ENCODE peak calls at places on chromosome 11, in six cellular contexts. P, I, J, A, K and R are unnamed samples.

GRCh38 chr11:20762112-20762511 is 92.7 kb downstream of the NELL1 start:
- DNase-seq in A (no peak), I (no peak), P (no peak), K (no peak), J (no peak), R (no peak)

GRCh38 chr11:69371731-69372588 is 78.0 kb downstream of the MYEOV start:
- DNase-seq in J (peak), K (peak), A (no peak), I (no peak), P (peak), R (no peak)

GRCh38 chr11:65132988-65133700 is 1.2 kb downstream of the SYVN1 start:
- DNase-seq in A (peak), P (peak), K (peak), I (peak), J (peak), R (peak)

GRCh38 chr11:8566613-8567210 is 27.3 kb downstream of the STK33 start:
- DNase-seq in J (no peak), P (no peak), A (peak), K (no peak), I (no peak), R (peak)

GRCh38 chr11:11459578-11459977 is 106.5 kb upstream of the CSNK2A3 start:
- DNase-seq in P (no peak), J (no peak), A (no peak), I (no peak), K (no peak), R (no peak)

GRCh38 chr11:9757809-9758675 is 94.2 kb downstream of the SWAP70 start:
- DNase-seq in J (peak), K (peak), A (peak), P (peak), I (peak), R (peak)

GRCh38 chr11:96288915-96289314 is 54.1 kb downstream of the MAML2 start:
- DNase-seq in K (no peak), P (no peak), J (no peak), A (no peak), I (no peak), R (no peak)

GRCh38 chr11:34625576-34625975 is 4.7 kb downstream of the EHF start:
- DNase-seq in K (no peak), I (no peak), P (no peak), A (no peak), J (no peak), R (no peak)